ENCODE peak calls at places on chromosomes 16 and 17, in four cellular contexts. Y is right cardiac atrium, G is head of caudate nucleus, Z is cardiac septum. U is an unnamed sample.

GRCh38 chr17:29292071-29292991 is 1.6 kb downstream of the NUFIP2 start:
- DNase-seq in Y (peak; percentile 86), G (peak; percentile 71), Z (peak; percentile 80), U (peak; percentile 53)

GRCh38 chr17:17043668-17044226 is 1.5 kb downstream of the MPRIP start:
- DNase-seq in Y (no peak), G (no peak), Z (peak; percentile 73), U (no peak)

GRCh38 chr17:50560931-50561750 is 626 bp downstream of the CACNA1G start:
- DNase-seq in Y (no peak), G (no peak), Z (no peak), U (no peak)

GRCh38 chr17:13323990-13324389 is 277.7 kb downstream of the HS3ST3A1 start:
- DNase-seq in Y (no peak), G (no peak), Z (no peak), U (no peak)

GRCh38 chr17:81684442-81684911 is 666 bp downstream of the HGS start:
- DNase-seq in Y (no peak), G (no peak), Z (no peak), U (peak; percentile 88)

GRCh38 chr16:17945080-17945601 is 391.4 kb downstream of the NPIPA8 start:
- DNase-seq in Y (no peak), G (no peak), Z (no peak), U (no peak)

GRCh38 chr16:72848759-72849664 is 198.9 kb downstream of the ZFHX3 start:
- DNase-seq in Y (peak; percentile 95), G (peak; percentile 78), Z (peak; percentile 93), U (peak; percentile 89)

GRCh38 chr16:1152651-1153259 is at the start of gene CACNA1H:
- DNase-seq in Y (peak; percentile 81), G (peak; percentile 42), Z (no peak), U (no peak)

GRCh38 chr16:85484337-85485295 is 128.5 kb upstream of the GSE1 start:
- DNase-seq in Y (no peak), G (no peak), Z (no peak), U (no peak)

GRCh38 chr16:2835638-2836493 is 5.8 kb downstream of the ZG16B start:
- DNase-seq in Y (no peak), G (no peak), Z (no peak), U (peak; percentile 98)